ENCODE peak calls at places on chromosomes 2 and 18, in nine cellular contexts. R is HCT116; V is astrocyte of the spinal cord; H is colonic mucosa; O is astrocyte; B is cardiac fibroblast; G is astrocyte of the cerebellum; F is foreskin fibroblast; A is CD8-positive, alpha-beta T cell. L is an unnamed sample.
A peak's percentile ranks its signal among the peaks of the same experiment; 100 is the strongest.

GRCh38 chr2:84878459-84878858 is 2.4 kb downstream of the TRABD2A start:
- DNase-seq in R (no peak), V (no peak), H (peak; percentile 41), O (no peak), B (no peak), G (no peak), F (no peak), A (no peak), L (no peak)

GRCh38 chr2:6845312-6845711 is 20.4 kb downstream of the CMPK2 start:
- DNase-seq in R (no peak), V (peak; percentile 20), H (no peak), O (peak; percentile 18), B (peak; percentile 31), G (no peak), F (peak; percentile 22), A (no peak), L (peak; percentile 31)

GRCh38 chr2:142033393-142033792 is 97.4 kb downstream of the LRP1B start:
- DNase-seq in R (no peak), V (peak; percentile 55), H (no peak), O (peak; percentile 83), B (no peak), G (no peak), F (peak; percentile 11), A (no peak), L (peak; percentile 10)

GRCh38 chr2:164661349-164661748 is 40.1 kb upstream of the GRB14 start:
- DNase-seq in R (no peak), V (peak; percentile 9), H (no peak), O (peak; percentile 65), B (peak; percentile 25), G (no peak), F (peak; percentile 39), A (no peak), L (peak; percentile 54)

GRCh38 chr2:172380436-172381274 is 46.7 kb upstream of the ITGA6 start:
- DNase-seq in R (no peak), V (peak; percentile 12), H (no peak), O (peak; percentile 68), B (no peak), G (no peak), F (no peak), A (no peak), L (no peak)

GRCh38 chr2:66445076-66445724 is 10.3 kb downstream of the MEIS1 start:
- DNase-seq in R (no peak), V (peak; percentile 68), H (no peak), O (peak; percentile 54), B (no peak), G (no peak), F (peak; percentile 80), A (no peak), L (no peak)

GRCh38 chr2:119481501-119482455 is 42.5 kb downstream of the SCTR start:
- DNase-seq in R (no peak), V (no peak), H (peak; percentile 12), O (no peak), B (no peak), G (no peak), F (no peak), A (no peak), L (no peak)

GRCh38 chr2:151996243-151997003 is 102.4 kb downstream of the CACNB4 start:
- DNase-seq in R (no peak), V (no peak), H (no peak), O (peak; percentile 22), B (no peak), G (no peak), F (no peak), A (no peak), L (no peak)

GRCh38 chr2:216556202-216556601 is 57.6 kb downstream of the RPL37A start:
- DNase-seq in R (no peak), V (no peak), H (no peak), O (no peak), B (no peak), G (no peak), F (no peak), A (no peak), L (no peak)

GRCh38 chr2:201116959-201117734 is 1.2 kb downstream of the CFLAR start:
- DNase-seq in R (peak; percentile 59), V (peak; percentile 87), H (peak; percentile 65), O (peak; percentile 81), B (peak; percentile 94), G (peak; percentile 72), F (peak; percentile 90), A (no peak), L (peak; percentile 93)
- H3K4me3 ChIP-seq in R (peak overlapping the region; percentile 81), V (peak overlapping the region; percentile 75), H (peak overlapping the region; percentile 93), O (peak overlapping the region; percentile 79), B (peak overlapping the region; percentile 79), G (peak overlapping the region; percentile 60), F (peak overlapping the region; percentile 70), A (peak overlapping the region; percentile 95), L (peak overlapping the region; percentile 79)

GRCh38 chr18:54585743-54586142 is 5.3 kb upstream of the DYNAP start:
- DNase-seq in R (no peak), V (no peak), H (no peak), O (no peak), B (no peak), G (no peak), F (no peak), A (no peak), L (no peak)

DNA sequence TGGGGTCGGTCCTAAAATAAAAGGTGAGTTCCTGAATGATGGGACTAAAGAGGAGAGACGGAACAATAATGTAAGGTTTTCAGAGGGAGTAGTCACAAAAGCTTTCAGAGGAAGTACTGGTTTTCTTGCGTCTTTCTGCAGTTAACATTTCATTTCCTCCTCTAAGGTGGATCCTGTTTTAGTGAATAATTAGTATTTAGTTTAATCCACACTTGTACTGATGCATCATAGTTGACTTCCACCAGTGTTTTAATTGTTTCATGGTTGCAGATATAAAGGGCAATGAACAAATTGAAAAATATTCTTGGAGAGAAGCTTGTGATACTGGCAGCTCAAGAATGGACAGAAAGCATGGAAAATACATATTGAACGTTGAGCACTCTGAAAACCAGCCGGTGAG is at the start of gene DYNAP:
- DNase-seq in R (no peak), V (no peak), H (no peak), O (no peak), B (no peak), G (no peak), F (no peak), A (no peak), L (no peak)
- TF ChIP-seq CTCF in R (no peak), V (no peak), H (no peak), O (no peak), B (no peak), G (no peak), F (no peak), A (no peak), L (no peak)

GRCh38 chr2:233352141-233352842 is 2.0 kb upstream of the DGKD start:
- DNase-seq in R (no peak), V (no peak), H (no peak), O (no peak), B (no peak), G (no peak), F (no peak), A (no peak), L (no peak)

GRCh38 chr2:233351423-233351822 is 2.9 kb upstream of the DGKD start:
- DNase-seq in R (peak; percentile 18), V (peak; percentile 23), H (no peak), O (peak; percentile 10), B (no peak), G (no peak), F (no peak), A (no peak), L (no peak)

GRCh38 chr2:233353769-233354499 is at the start of gene DGKD:
- DNase-seq in R (peak; percentile 29), V (peak; percentile 42), H (peak; percentile 77), O (no peak), B (peak; percentile 59), G (no peak), F (peak; percentile 71), A (peak; percentile 63), L (peak; percentile 37)

GRCh38 chr2:233354500-233354924 is 218 bp downstream of the DGKD start:
- DNase-seq in R (no peak), V (no peak), H (no peak), O (no peak), B (no peak), G (no peak), F (no peak), A (no peak), L (no peak)

GRCh38 chr2:233353101-233353768 is 1.1 kb upstream of the DGKD start:
- DNase-seq in R (no peak), V (no peak), H (no peak), O (no peak), B (no peak), G (no peak), F (no peak), A (no peak), L (no peak)
- H3K4me3 ChIP-seq in R (peak overlapping the region; percentile 45), V (no peak overlapping the region), H (peak overlapping the region; percentile 23), O (no peak overlapping the region), B (no peak overlapping the region), G (no peak overlapping the region), F (no peak overlapping the region), A (peak overlapping the region; percentile 74), L (no peak overlapping the region)

GRCh38 chr2:64625352-64626145 is 28.2 kb downstream of the SERTAD2 start:
- DNase-seq in R (no peak), V (no peak), H (no peak), O (no peak), B (no peak), G (no peak), F (no peak), A (no peak), L (no peak)

GRCh38 chr2:64626146-64626809 is 27.4 kb downstream of the SERTAD2 start:
- DNase-seq in R (no peak), V (no peak), H (no peak), O (no peak), B (no peak), G (no peak), F (no peak), A (no peak), L (no peak)

GRCh38 chr2:64629329-64629781 is 24.4 kb downstream of the SERTAD2 start:
- DNase-seq in R (no peak), V (no peak), H (no peak), O (no peak), B (peak; percentile 43), G (no peak), F (no peak), A (no peak), L (no peak)

GRCh38 chr2:64627860-64628841 is 25.6 kb downstream of the SERTAD2 start:
- DNase-seq in R (no peak), V (no peak), H (no peak), O (no peak), B (no peak), G (no peak), F (no peak), A (no peak), L (no peak)

GRCh38 chr2:64626963-64627760 is 26.6 kb downstream of the SERTAD2 start:
- DNase-seq in R (no peak), V (no peak), H (no peak), O (no peak), B (no peak), G (no peak), F (no peak), A (no peak), L (no peak)
- TF ChIP-seq CTCF in R (no peak), V (no peak), H (no peak), O (no peak), B (no peak), G (no peak), F (no peak), A (no peak), L (no peak)

DNA sequence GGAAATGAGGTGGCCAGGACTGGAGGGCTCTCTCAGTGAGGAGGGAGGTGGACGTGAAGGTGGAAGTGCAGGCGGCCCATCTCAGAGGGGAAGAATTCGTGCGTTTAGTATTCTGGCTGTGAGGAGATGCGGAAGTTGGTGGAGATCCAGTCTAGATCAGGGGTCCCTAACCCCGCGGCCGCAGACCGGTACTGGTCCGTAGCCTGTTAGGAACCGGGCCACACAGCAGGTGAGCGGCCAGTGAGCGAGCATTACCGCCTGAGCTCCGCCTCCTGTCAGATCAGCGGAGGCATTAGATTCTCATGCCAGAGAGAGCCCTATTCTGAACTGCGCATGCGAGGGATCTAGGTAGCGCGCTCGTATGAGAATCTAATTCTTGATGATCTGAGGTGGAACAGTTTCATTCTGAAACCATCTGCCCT is 1.6 kb upstream of the FHOD3 start:
- DNase-seq in R (no peak), V (no peak), H (peak; percentile 25), O (no peak), B (no peak), G (no peak), F (no peak), A (no peak), L (no peak)
- H3K4me3 ChIP-seq in R (no peak overlapping the region), V (no peak overlapping the region), H (no peak overlapping the region), O (no peak overlapping the region), B (no peak overlapping the region), G (no peak overlapping the region), F (peak overlapping the region; percentile 61), A (no peak overlapping the region), L (peak overlapping the region; percentile 65)